ENCODE peak calls at places on chromosomes 11 and 22, in four cellular contexts. One of them, this sample, is unnamed.

GRCh38 chr11:126413426-126413825 is 57.9 kb downstream of the ST3GAL4 start:
- DNase-seq in transverse colon: no peak
- DNase-seq in fibroblast of lung: no peak
- DNase-seq in AG04450: no peak
- DNase-seq in this sample: no peak

GRCh38 chr22:42769574-42770447 is 49.1 kb upstream of the A4GALT start:
- DNase-seq in transverse colon: peak; percentile 54
- DNase-seq in fibroblast of lung: peak; percentile 90
- DNase-seq in AG04450: peak; percentile 81
- DNase-seq in this sample: no peak

GRCh38 chr11:67374571-67375276 is 1.3 kb upstream of the CLCF1 start:
- DNase-seq in transverse colon: no peak
- DNase-seq in fibroblast of lung: peak; percentile 44
- DNase-seq in AG04450: no peak
- DNase-seq in this sample: no peak

GRCh38 chr11:20020198-20020597 is 140.1 kb downstream of the DBX1 start:
- DNase-seq in transverse colon: no peak
- DNase-seq in fibroblast of lung: no peak
- DNase-seq in AG04450: no peak
- DNase-seq in this sample: no peak

GRCh38 chr11:19079643-19080440 is 19.3 kb upstream of the MRGPRX2 start:
- DNase-seq in transverse colon: no peak
- DNase-seq in fibroblast of lung: peak; percentile 95
- DNase-seq in AG04450: no peak
- DNase-seq in this sample: no peak

GRCh38 chr22:20021196-20022181 is 579 bp downstream of the TANGO2 start:
- DNase-seq in transverse colon: peak; percentile 42
- DNase-seq in fibroblast of lung: peak; percentile 58
- DNase-seq in AG04450: no peak
- DNase-seq in this sample: no peak

GRCh38 chr11:65503606-65503922 is 4.7 kb downstream of the MALAT1 start:
- DNase-seq in transverse colon: no peak
- DNase-seq in fibroblast of lung: no peak
- DNase-seq in AG04450: no peak
- DNase-seq in this sample: no peak

GRCh38 chr11:76763573-76764348 is 19.4 kb upstream of the TSKU start:
- DNase-seq in transverse colon: no peak
- DNase-seq in fibroblast of lung: peak; percentile 95
- DNase-seq in AG04450: no peak
- DNase-seq in this sample: no peak

GRCh38 chr22:40340044-40340443 is 6.3 kb upstream of the ADSL start:
- DNase-seq in transverse colon: peak; percentile 58
- DNase-seq in fibroblast of lung: no peak
- DNase-seq in AG04450: no peak
- DNase-seq in this sample: no peak

GRCh38 chr22:34973926-34974325 is 92.0 kb upstream of the ISX start:
- DNase-seq in transverse colon: no peak
- DNase-seq in fibroblast of lung: peak; percentile 59
- DNase-seq in AG04450: no peak
- DNase-seq in this sample: peak; percentile 71

GRCh38 chr11:57491371-57492061 is 24.0 kb downstream of the SLC43A1 start:
- DNase-seq in transverse colon: peak; percentile 46
- DNase-seq in fibroblast of lung: no peak
- DNase-seq in AG04450: no peak
- DNase-seq in this sample: peak; percentile 64

DNA sequence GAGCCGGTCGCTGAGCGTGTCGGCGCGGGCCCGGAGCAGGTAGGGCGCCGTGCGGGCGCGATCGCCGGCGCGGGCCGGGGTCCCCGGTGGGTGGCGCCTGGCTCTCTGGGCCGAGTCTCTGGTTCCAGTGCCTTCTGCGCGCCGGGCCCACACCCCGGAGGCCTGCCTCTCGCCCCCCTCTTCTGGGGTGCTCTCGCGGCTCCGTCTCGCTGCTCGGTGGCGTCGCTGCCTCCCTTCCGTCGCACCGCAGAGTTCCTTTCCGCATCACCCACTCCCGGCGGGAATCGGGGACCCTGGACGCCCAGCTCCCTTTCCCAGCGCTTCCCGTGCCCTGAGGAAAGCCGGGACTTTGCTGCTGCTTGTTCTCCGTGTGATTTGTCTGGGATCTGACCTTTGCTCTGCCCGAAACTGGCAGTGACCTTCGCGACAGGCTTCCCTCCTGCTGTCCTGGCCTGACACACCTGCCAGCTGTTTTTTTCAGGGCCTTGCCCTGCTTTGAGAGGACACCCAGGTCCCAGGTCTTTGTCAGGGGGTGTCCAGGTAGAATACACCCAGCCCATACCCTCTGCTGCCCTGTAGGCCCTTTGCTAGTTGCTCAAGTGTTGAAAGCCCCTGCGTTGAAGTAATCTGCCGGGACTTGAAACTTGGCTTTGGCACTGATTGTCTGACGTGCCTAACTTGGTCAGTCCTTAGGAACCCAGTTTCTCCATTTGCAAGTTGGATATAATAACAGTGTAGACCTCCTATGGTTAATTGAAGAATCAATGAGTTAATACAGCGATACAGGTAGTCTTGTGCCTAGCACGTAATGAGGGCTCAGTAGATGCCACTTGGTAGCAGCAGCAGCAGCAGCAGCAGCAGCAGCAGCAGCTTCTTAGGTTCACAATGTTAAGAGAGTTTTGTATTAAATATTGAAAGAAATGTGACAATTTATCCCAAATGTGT is 791 bp downstream of the FDX1 start:
- DNase-seq in transverse colon: peak; percentile 61
- DNase-seq in fibroblast of lung: peak; percentile 36
- DNase-seq in AG04450: no peak
- DNase-seq in this sample: no peak
- TF ChIP-seq CTCF in transverse colon: no peak
- TF ChIP-seq CTCF in fibroblast of lung: no peak
- TF ChIP-seq CTCF in AG04450: no peak
- TF ChIP-seq CTCF in this sample: no peak

GRCh38 chr11:71370020-71370747 is 78.0 kb downstream of the DHCR7 start:
- DNase-seq in transverse colon: no peak
- DNase-seq in fibroblast of lung: no peak
- DNase-seq in AG04450: no peak
- DNase-seq in this sample: no peak

GRCh38 chr11:71370895-71371673 is 77.1 kb downstream of the DHCR7 start:
- DNase-seq in transverse colon: no peak
- DNase-seq in fibroblast of lung: no peak
- DNase-seq in AG04450: no peak
- DNase-seq in this sample: no peak

GRCh38 chr11:71371674-71372069 is 76.5 kb downstream of the DHCR7 start:
- DNase-seq in transverse colon: no peak
- DNase-seq in fibroblast of lung: no peak
- DNase-seq in AG04450: no peak
- DNase-seq in this sample: no peak

GRCh38 chr11:71373791-71374454 is 74.3 kb downstream of the DHCR7 start:
- DNase-seq in transverse colon: no peak
- DNase-seq in fibroblast of lung: no peak
- DNase-seq in AG04450: no peak
- DNase-seq in this sample: no peak

GRCh38 chr11:71372693-71373657 is 75.2 kb downstream of the DHCR7 start:
- DNase-seq in transverse colon: no peak
- DNase-seq in fibroblast of lung: peak; percentile 19
- DNase-seq in AG04450: peak; percentile 1
- DNase-seq in this sample: no peak
- H3K4me3 ChIP-seq in transverse colon: no peak overlapping the region
- H3K4me3 ChIP-seq in fibroblast of lung: no peak overlapping the region
- H3K4me3 ChIP-seq in AG04450: no peak overlapping the region
- H3K4me3 ChIP-seq in this sample: no peak overlapping the region

GRCh38 chr11:1541474-1542204 is 30.4 kb downstream of the DUSP8 start:
- DNase-seq in transverse colon: no peak
- DNase-seq in fibroblast of lung: no peak
- DNase-seq in AG04450: no peak
- DNase-seq in this sample: peak; percentile 77
- H3K27me3 ChIP-seq in transverse colon: peaks cover 13% of the 10 kb centered on the region
- H3K27me3 ChIP-seq in fibroblast of lung: peaks cover 11% of the 10 kb centered on the region
- H3K27me3 ChIP-seq in AG04450: peaks cover 49% of the 10 kb centered on the region
- H3K27me3 ChIP-seq in this sample: peaks cover 6% of the 10 kb centered on the region

GRCh38 chr22:38124236-38124974 is 13.9 kb upstream of the BAIAP2L2 start:
- DNase-seq in transverse colon: no peak
- DNase-seq in fibroblast of lung: no peak
- DNase-seq in AG04450: no peak
- DNase-seq in this sample: peak; percentile 29
- TF ChIP-seq CTCF in transverse colon: no peak
- TF ChIP-seq CTCF in fibroblast of lung: no peak
- TF ChIP-seq CTCF in AG04450: no peak
- TF ChIP-seq CTCF in this sample: peak; percentile 10

This sample was measured in WERI-Rb-1.